ENCODE peak calls at places on chromosome 13, in eight cellular contexts. I is lower leg skin; R is CD8-positive, alpha-beta T cell; A is heart right ventricle; F is lower lobe of right lung; O is mesothelial cell of epicardium; P is dorsolateral prefrontal cortex; Y is fibroblast of lung. T is an unnamed sample.

GRCh38 chr13:99218969-99219368 is 18.3 kb downstream of the UBAC2 start:
- DNase-seq in I (no peak), R (peak; percentile 48), A (no peak), F (no peak), O (no peak), P (no peak), Y (no peak), T (no peak)

GRCh38 chr13:98570929-98571372 is 6.0 kb downstream of the STK24 start:
- DNase-seq in I (peak; percentile 78), R (no peak), A (no peak), F (no peak), O (no peak), P (no peak), Y (no peak), T (no peak)

GRCh38 chr13:66563076-66563475 is 667.1 kb downstream of the PCDH9 start:
- DNase-seq in I (no peak), R (no peak), A (no peak), F (no peak), O (no peak), P (no peak), Y (no peak), T (no peak)

GRCh38 chr13:94992277-94992989 is 280.1 kb upstream of the SOX21 start:
- DNase-seq in I (no peak), R (no peak), A (no peak), F (no peak), O (no peak), P (no peak), Y (no peak), T (no peak)

GRCh38 chr13:46562581-46562980 is 9.6 kb downstream of the LRCH1 start:
- DNase-seq in I (no peak), R (no peak), A (no peak), F (no peak), O (no peak), P (no peak), Y (no peak), T (no peak)

GRCh38 chr13:92224825-92225224 is 826.4 kb downstream of the GPC5 start:
- DNase-seq in I (no peak), R (no peak), A (no peak), F (no peak), O (no peak), P (no peak), Y (no peak), T (no peak)

GRCh38 chr13:46577656-46578589 is 25.0 kb downstream of the LRCH1 start:
- DNase-seq in I (no peak), R (no peak), A (no peak), F (no peak), O (no peak), P (no peak), Y (no peak), T (no peak)

GRCh38 chr13:96075953-96076543 is 13.9 kb upstream of the HS6ST3 start:
- DNase-seq in I (no peak), R (no peak), A (no peak), F (no peak), O (no peak), P (no peak), Y (peak; percentile 39), T (no peak)

GRCh38 chr13:91311491-91311890 is 36.0 kb upstream of the MIR17HG start:
- DNase-seq in I (no peak), R (no peak), A (no peak), F (no peak), O (no peak), P (no peak), Y (no peak), T (no peak)

GRCh38 chr13:37173214-37173613 is 67.8 kb upstream of the CSNK1A1L start:
- DNase-seq in I (no peak), R (no peak), A (no peak), F (no peak), O (no peak), P (no peak), Y (peak; percentile 78), T (no peak)
- TF ChIP-seq CTCF in I (no peak), R (no peak), A (no peak), F (no peak), O (no peak), P (no peak), Y (peak; percentile 7), T (no peak)

DNA sequence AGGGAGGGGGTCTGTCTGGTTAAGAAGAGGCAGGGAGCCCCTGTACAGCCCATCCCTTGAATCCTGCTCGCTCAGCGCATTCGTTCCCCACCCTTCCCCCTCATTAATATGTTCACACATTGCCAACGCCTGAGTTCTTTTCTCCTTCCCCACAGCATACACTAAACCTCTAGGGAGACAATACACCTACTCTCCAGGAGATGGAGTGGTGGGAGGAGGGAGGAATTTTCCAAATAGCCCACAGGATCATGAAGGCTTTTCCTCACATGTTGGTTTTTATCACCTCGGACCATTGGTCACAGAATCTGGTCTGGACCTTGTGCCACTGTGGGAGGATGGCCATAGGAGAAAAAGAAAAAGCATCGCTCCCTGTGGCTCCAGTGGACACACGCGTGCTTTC is 294.9 kb downstream of the SHISA2 start:
- DNase-seq in I (no peak), R (no peak), A (no peak), F (no peak), O (no peak), P (no peak), Y (no peak), T (no peak)
- TF ChIP-seq CTCF in I (no peak), R (no peak), A (no peak), F (no peak), O (no peak), P (no peak), Y (no peak), T (no peak)

DNA sequence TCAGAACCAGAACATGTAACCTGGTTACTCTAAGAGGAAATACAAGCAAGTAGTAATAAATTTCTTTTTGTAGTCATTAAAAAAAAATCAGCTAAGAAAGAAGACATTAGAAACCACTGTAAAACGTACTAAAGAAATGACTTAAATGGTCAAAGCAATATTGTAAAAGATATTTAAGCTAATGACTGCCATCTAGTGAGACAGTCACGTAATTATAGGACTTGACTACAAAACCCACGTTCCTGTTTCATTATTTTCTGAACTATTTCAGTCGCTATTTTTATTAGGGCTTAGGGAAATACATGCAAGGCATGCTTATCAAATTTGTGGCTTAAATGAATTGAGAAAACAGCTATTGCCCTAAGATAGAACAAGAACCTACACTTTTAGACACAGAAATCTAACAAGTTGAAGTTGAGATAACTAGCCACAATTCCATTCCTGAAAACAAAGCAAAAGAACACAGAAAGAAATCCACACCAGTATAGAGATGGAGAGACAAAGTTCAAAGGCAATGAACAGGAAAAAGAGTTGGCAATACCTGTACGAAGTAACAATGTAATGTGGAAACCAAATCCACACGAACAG is 17.9 kb downstream of the ALG5 start:
- DNase-seq in I (no peak), R (no peak), A (no peak), F (no peak), O (no peak), P (no peak), Y (peak; percentile 82), T (no peak)
- TF ChIP-seq CTCF in I (no peak), R (peak; percentile 37), A (peak; percentile 65), F (peak; percentile 48), O (peak; percentile 44), P (peak; percentile 66), Y (no peak), T (no peak)

GRCh38 chr13:110006304-110006703 is 219.9 kb upstream of the IRS2 start:
- DNase-seq in I (peak; percentile 78), R (no peak), A (no peak), F (no peak), O (no peak), P (no peak), Y (no peak), T (no peak)

GRCh38 chr13:110008816-110009215 is 222.4 kb upstream of the IRS2 start:
- DNase-seq in I (no peak), R (no peak), A (no peak), F (no peak), O (no peak), P (no peak), Y (no peak), T (no peak)

GRCh38 chr13:110005563-110005962 is 219.2 kb upstream of the IRS2 start:
- DNase-seq in I (peak; percentile 77), R (no peak), A (no peak), F (no peak), O (no peak), P (no peak), Y (no peak), T (no peak)

GRCh38 chr13:110001622-110002275 is 215.4 kb upstream of the IRS2 start:
- DNase-seq in I (no peak), R (no peak), A (no peak), F (no peak), O (no peak), P (no peak), Y (peak; percentile 84), T (no peak)

DNA sequence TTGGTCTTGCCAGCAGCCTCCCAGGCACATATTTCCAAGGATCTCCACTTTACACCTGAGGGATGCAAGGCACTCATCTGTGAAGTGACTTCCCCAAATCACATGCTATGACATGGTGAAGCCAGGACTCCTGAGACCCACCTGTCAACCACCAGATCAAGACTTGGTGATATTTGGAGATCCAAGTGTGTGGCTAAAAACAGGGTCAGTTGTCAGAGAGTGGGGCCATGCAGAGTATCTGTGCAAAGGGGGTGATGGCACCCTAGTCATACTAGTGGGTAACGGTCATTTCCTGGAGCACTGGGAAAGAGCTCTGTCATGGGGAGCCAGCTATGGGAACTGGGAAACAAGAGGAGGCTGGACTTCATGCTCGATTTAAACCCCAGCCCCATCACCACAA is 218.4 kb upstream of the IRS2 start:
- DNase-seq in I (peak; percentile 62), R (no peak), A (no peak), F (no peak), O (no peak), P (no peak), Y (no peak), T (no peak)
- TF ChIP-seq CTCF in I (no peak), R (no peak), A (no peak), F (no peak), O (no peak), P (no peak), Y (no peak), T (no peak)

T was measured in omental fat pad.